ENCODE peak calls at places on chromosomes 7 and 10, in six cellular contexts. D, E, H, N, F and W are unnamed samples.

GRCh38 chr7:5284304-5285281 is 1.9 kb downstream of the SLC29A4 start:
- DNase-seq in D (peak), E (peak), H (peak), N (peak), F (peak), W (peak)

GRCh38 chr7:116588641-116589594 is 64.1 kb downstream of the CAV1 start:
- DNase-seq in D (no peak), E (no peak), H (peak), N (peak), F (no peak), W (no peak)

GRCh38 chr7:12930534-12930933 is 243.1 kb downstream of the ARL4A start:
- DNase-seq in D (no peak), E (no peak), H (peak), N (no peak), F (no peak), W (no peak)

GRCh38 chr7:150901160-150902035 is 49.1 kb downstream of the AOC1 start:
- DNase-seq in D (no peak), E (no peak), H (peak), N (no peak), F (no peak), W (no peak)

GRCh38 chr10:30765611-30766010 is 136.1 kb upstream of the LYZL2 start:
- DNase-seq in D (no peak), E (no peak), H (no peak), N (no peak), F (no peak), W (no peak)

GRCh38 chr7:20816389-20816959 is 29.8 kb upstream of the SP8 start:
- DNase-seq in D (no peak), E (no peak), H (no peak), N (no peak), F (no peak), W (no peak)

GRCh38 chr10:68082815-68083395 is 7.8 kb upstream of the HERC4 start:
- DNase-seq in D (no peak), E (no peak), H (no peak), N (no peak), F (no peak), W (no peak)

GRCh38 chr10:26448706-26449435 is 10.7 kb downstream of the APBB1IP start:
- DNase-seq in D (no peak), E (peak), H (no peak), N (no peak), F (no peak), W (no peak)

GRCh38 chr10:21524526-21525366 is 736 bp downstream of the SKIDA1 start:
- DNase-seq in D (no peak), E (no peak), H (no peak), N (peak), F (no peak), W (no peak)

GRCh38 chr10:93352638-93353383 is 129.3 kb downstream of the MYOF start:
- DNase-seq in D (no peak), E (no peak), H (peak), N (peak), F (no peak), W (no peak)

GRCh38 chr10:123854003-123854402 is 37.6 kb downstream of the CPXM2 start:
- DNase-seq in D (no peak), E (no peak), H (peak), N (no peak), F (no peak), W (no peak)

GRCh38 chr10:79333513-79333912 is 13.8 kb upstream of the PPIF start:
- DNase-seq in D (no peak), E (no peak), H (no peak), N (no peak), F (no peak), W (no peak)

GRCh38 chr7:139118803-139119485 is 9.4 kb upstream of the ZC3HAV1 start:
- DNase-seq in D (no peak), E (peak), H (peak), N (no peak), F (no peak), W (no peak)

GRCh38 chr7:1364906-1365570 is 94.2 kb downstream of the MICALL2 start:
- DNase-seq in D (no peak), E (no peak), H (no peak), N (no peak), F (no peak), W (no peak)
- TF ChIP-seq TAF1 in D (no peak), E (no peak), H (no peak), N (no peak), F (no peak), W (no peak)

GRCh38 chr10:112379635-112380296 is 5.8 kb downstream of the ACSL5 start:
- DNase-seq in D (no peak), E (no peak), H (peak), N (peak), F (no peak), W (no peak)
- TF ChIP-seq POLR2A in D (no peak), E (no peak), H (no peak), N (no peak), F (no peak), W (no peak)

DNA sequence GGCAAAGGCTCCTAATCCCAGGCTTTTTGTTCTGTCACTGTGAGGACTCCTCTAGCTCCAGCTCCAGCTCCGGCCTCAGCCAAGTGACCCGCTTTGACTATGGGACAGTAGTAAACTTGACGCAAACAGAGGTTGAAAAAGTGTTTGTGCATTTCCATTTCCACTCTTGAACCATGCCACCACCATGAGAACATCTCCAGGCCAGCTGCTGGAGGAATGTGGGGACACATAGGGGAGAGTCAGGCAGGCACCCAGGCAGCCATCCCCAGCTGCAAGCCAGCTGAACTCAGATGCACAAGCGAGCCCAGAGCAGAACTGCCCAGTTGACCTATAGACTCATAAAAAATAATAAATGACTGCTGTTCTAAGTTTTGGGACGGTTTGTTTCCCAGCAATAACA is 224.7 kb downstream of the GRID1 start:
- DNase-seq in D (no peak), E (no peak), H (no peak), N (no peak), F (no peak), W (no peak)
- TF ChIP-seq POLR2AphosphoS5 in D (no peak), E (no peak), H (no peak), N (no peak), F (no peak), W (no peak)

DNA sequence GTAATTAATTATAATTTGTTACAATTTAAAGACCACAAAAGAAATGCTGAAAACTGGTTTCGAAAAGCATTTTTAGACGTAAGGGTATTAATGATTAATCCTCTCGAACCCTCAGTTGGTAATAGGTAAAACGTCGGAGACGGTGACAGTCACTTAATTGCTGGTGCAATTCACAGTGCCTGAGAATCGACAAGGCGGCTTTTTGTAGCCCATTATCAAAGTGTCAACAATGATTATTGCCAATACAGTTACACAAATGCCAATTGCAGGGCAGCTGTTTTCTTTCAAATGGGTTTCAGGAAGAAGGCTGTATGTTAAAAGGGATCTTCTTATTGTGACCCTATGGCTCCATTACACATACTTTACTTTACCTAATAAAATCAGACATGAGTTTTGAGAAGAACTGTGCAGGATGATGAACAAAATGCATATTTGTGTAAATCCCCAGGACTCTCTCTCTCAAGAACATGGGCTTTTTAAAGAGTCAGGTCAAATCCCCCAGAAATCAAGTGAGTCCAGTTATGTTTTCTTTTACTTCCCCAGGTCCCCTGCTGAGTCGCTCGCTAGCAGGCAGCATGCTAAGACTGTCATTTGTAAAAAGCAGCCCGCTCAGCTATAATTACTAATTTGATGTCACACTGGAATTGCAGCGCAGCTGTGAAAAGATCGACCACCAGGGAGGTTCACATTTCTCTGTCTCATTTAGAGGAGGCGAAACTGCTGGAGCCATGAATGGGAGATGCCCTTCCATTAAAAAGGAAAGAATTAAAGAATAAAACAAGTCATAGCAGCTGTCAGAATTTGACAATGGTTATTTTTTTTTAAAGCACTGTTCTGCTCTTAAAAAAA is 153.8 kb downstream of the PIP4K2A start:
- DNase-seq in D (no peak), E (no peak), H (no peak), N (no peak), F (no peak), W (no peak)
- TF ChIP-seq TAF1 in D (no peak), E (no peak), H (no peak), N (no peak), F (no peak), W (no peak)

GRCh38 chr10:49268185-49268584 is 30.8 kb upstream of the C10orf71 start:
- DNase-seq in D (no peak), E (no peak), H (no peak), N (no peak), F (no peak), W (no peak)

GRCh38 chr10:49272251-49273081 is 26.5 kb upstream of the C10orf71 start:
- DNase-seq in D (no peak), E (no peak), H (no peak), N (no peak), F (no peak), W (no peak)

GRCh38 chr10:49271346-49271745 is 27.6 kb upstream of the C10orf71 start:
- DNase-seq in D (no peak), E (no peak), H (no peak), N (no peak), F (no peak), W (no peak)

GRCh38 chr10:49270565-49270964 is 28.4 kb upstream of the C10orf71 start:
- DNase-seq in D (no peak), E (no peak), H (no peak), N (no peak), F (no peak), W (no peak)

GRCh38 chr10:49269523-49269922 is 29.4 kb upstream of the C10orf71 start:
- DNase-seq in D (no peak), E (no peak), H (no peak), N (no peak), F (no peak), W (no peak)
- TF ChIP-seq POLR2A in D (no peak), E (no peak), H (no peak), N (no peak), F (no peak), W (no peak)

GRCh38 chr7:133052357-133052756 is 29.5 kb downstream of the CHCHD3 start:
- DNase-seq in D (no peak), E (no peak), H (no peak), N (no peak), F (no peak), W (no peak)

GRCh38 chr7:133053321-133053891 is 28.5 kb downstream of the CHCHD3 start:
- DNase-seq in D (no peak), E (no peak), H (no peak), N (no peak), F (no peak), W (no peak)

GRCh38 chr7:133054167-133054840 is 27.6 kb downstream of the CHCHD3 start:
- DNase-seq in D (no peak), E (no peak), H (no peak), N (no peak), F (no peak), W (no peak)

GRCh38 chr7:133051719-133052118 is 30.2 kb downstream of the CHCHD3 start:
- DNase-seq in D (no peak), E (no peak), H (no peak), N (no peak), F (no peak), W (no peak)

DNA sequence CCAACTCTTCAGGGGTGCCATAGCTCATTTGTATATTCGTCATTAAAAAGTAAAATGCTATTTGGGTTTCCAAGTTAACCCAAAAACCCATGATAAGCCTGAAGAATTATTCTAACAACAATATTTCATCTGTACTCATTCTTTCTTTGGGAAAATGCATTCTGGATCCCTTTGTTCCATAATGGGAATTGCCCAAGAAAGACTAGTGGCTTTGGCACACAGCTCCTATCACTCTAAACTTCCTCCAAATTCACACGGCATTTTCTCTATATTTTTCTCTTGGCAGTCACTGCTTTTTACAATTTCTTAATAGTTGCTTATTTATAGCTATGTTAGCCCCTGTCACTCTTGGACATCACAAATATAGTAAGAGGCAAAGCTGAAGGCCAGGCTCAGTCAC is 29.1 kb downstream of the CHCHD3 start:
- DNase-seq in D (no peak), E (no peak), H (no peak), N (no peak), F (no peak), W (no peak)
- TF ChIP-seq POLR2AphosphoS5 in D (no peak), E (no peak), H (no peak), N (no peak), F (no peak), W (no peak)

DNA sequence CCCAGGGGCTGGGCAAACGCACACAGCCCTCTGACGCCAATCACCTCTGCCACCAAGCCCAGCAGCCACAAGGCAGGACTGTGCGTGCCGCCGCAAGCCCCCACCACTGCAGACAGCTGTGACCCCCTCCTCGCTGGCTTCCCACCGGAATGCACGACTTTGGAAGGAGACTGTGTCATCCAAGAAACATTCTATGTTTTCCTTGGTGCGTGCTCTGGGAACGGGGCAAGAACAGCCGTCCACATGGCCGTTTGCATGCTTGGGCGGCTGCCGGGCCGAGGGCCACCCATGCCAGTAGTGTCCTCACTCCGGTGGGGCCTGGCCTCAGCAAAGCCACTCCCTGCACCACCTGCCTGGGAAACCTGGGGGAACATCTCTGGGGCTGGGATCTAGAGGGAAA is 17.6 kb upstream of the ELN start:
- DNase-seq in D (no peak), E (no peak), H (no peak), N (no peak), F (no peak), W (no peak)
- TF ChIP-seq TAF1 in D (no peak), E (no peak), H (no peak), N (no peak), F (no peak), W (no peak)

DNA sequence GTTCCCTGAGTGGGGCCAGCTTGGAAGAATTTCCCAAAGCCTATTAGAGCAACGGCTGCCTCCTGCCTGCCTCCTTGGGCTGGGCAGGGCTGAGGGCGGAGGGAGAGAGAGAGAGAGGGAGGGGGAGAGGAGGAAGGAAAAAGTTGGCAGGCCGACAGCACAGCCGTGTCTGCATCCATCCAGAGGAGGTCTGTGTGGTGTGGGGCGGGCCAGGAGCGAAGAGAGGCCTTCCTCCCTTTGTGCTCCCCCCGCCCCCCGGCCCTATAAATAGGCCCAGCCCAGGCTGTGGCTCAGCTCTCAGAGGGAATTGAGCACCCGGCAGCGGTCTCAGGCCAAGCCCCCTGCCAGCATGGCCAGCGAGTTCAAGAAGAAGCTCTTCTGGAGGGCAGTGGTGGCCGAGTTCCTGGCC is at the start of gene AQP1:
- DNase-seq in D (no peak), E (no peak), H (peak), N (no peak), F (no peak), W (no peak)
- TF ChIP-seq POLR2A in D (no peak), E (no peak), H (no peak), N (no peak), F (no peak), W (no peak)

GRCh38 chr10:130984686-130985085 is 326.8 kb downstream of the TCERG1L start:
- DNase-seq in D (no peak), E (no peak), H (no peak), N (no peak), F (no peak), W (no peak)
- TF ChIP-seq POLR2AphosphoS5 in D (no peak), E (no peak), H (no peak), N (no peak), F (no peak), W (no peak)

GRCh38 chr7:73966941-73967831 is 60.8 kb upstream of the ELN start:
- DNase-seq in D (no peak), E (no peak), H (no peak), N (no peak), F (no peak), W (no peak)
- TF ChIP-seq TAF1 in D (no peak), E (no peak), H (no peak), N (no peak), F (no peak), W (no peak)